ENCODE peak calls at places on chromosomes 4 and X, in nine cellular contexts. S, B, J, W, R, O, N, K and I are unnamed samples.

GRCh38 chr4:53459548-53459947 is 82.1 kb downstream of the FIP1L1 start:
- DNase-seq in S (no peak), B (no peak), J (no peak), W (no peak), R (peak; percentile 46), O (no peak), N (peak; percentile 79), K (no peak), I (no peak)

GRCh38 chrX:27008486-27008885 is 454.7 kb downstream of the PPP4R3C start:
- DNase-seq in S (no peak), B (no peak), J (no peak), W (no peak), R (no peak), O (no peak), N (peak; percentile 41), K (no peak), I (no peak)

GRCh38 chrX:45351478-45351877 is 150.8 kb upstream of the DIPK2B start:
- DNase-seq in S (no peak), B (no peak), J (no peak), W (no peak), R (peak; percentile 82), O (no peak), N (no peak), K (no peak), I (peak; percentile 29)

GRCh38 chrX:13373807-13374187 is 53.9 kb upstream of the ATXN3L start:
- DNase-seq in S (no peak), B (no peak), J (no peak), W (no peak), R (peak; percentile 64), O (no peak), N (no peak), K (no peak), I (no peak)

GRCh38 chrX:70444326-70445196 is at the start of gene DLG3:
- DNase-seq in S (no peak), B (no peak), J (no peak), W (no peak), R (peak; percentile 68), O (peak; percentile 10), N (peak; percentile 57), K (no peak), I (no peak)

GRCh38 chrX:106341823-106342222 is 173.7 kb downstream of the PWWP3B start:
- DNase-seq in S (no peak), B (no peak), J (no peak), W (no peak), R (peak; percentile 1), O (no peak), N (no peak), K (no peak), I (no peak)

GRCh38 chr4:127889903-127890302 is 9.2 kb downstream of the PLK4 start:
- DNase-seq in S (no peak), B (no peak), J (no peak), W (no peak), R (peak; percentile 13), O (no peak), N (no peak), K (no peak), I (no peak)

GRCh38 chr4:15232725-15233597 is 194.9 kb upstream of the C1QTNF7 start:
- DNase-seq in S (no peak), B (no peak), J (no peak), W (no peak), R (peak; percentile 82), O (no peak), N (no peak), K (peak; percentile 28), I (peak; percentile 86)

GRCh38 chr4:3679071-3679825 is 86.9 kb upstream of the ADRA2C start:
- DNase-seq in S (no peak), B (no peak), J (no peak), W (no peak), R (no peak), O (no peak), N (no peak), K (no peak), I (no peak)

GRCh38 chr4:153788419-153789276 is at the start of gene SFRP2:
- DNase-seq in S (no peak), B (no peak), J (no peak), W (no peak), R (peak; percentile 82), O (no peak), N (peak; percentile 53), K (no peak), I (no peak)

GRCh38 chr4:123667496-123667895 is 270.9 kb downstream of the SPRY1 start:
- DNase-seq in S (no peak), B (no peak), J (no peak), W (no peak), R (peak; percentile 88), O (no peak), N (no peak), K (no peak), I (peak; percentile 79)

GRCh38 chr4:4416981-4417380 is 30.1 kb downstream of the NSG1 start:
- DNase-seq in S (no peak), B (no peak), J (no peak), W (no peak), R (no peak), O (no peak), N (no peak), K (no peak), I (no peak)

GRCh38 chrX:150201841-150202240 is 161.3 kb upstream of the MAMLD1 start:
- DNase-seq in S (no peak), B (no peak), J (no peak), W (no peak), R (peak; percentile 42), O (no peak), N (no peak), K (no peak), I (no peak)

GRCh38 chr4:15233626-15234025 is 194.2 kb upstream of the C1QTNF7 start:
- DNase-seq in S (no peak), B (no peak), J (no peak), W (peak; percentile 11), R (peak; percentile 60), O (peak; percentile 23), N (no peak), K (peak; percentile 62), I (no peak)

GRCh38 chr4:40140206-40140605 is 56.6 kb upstream of the RHOH start:
- DNase-seq in S (no peak), B (no peak), J (no peak), W (no peak), R (no peak), O (no peak), N (no peak), K (no peak), I (no peak)

GRCh38 chr4:41413670-41414069 is 124.3 kb upstream of the LIMCH1 start:
- DNase-seq in S (no peak), B (no peak), J (no peak), W (no peak), R (peak; percentile 3), O (no peak), N (no peak), K (no peak), I (no peak)

GRCh38 chr4:132540268-132540667 is 608.8 kb upstream of the PCDH10 start:
- DNase-seq in S (no peak), B (no peak), J (no peak), W (no peak), R (no peak), O (no peak), N (peak; percentile 19), K (no peak), I (no peak)

GRCh38 chrX:73768120-73768519 is 205.1 kb downstream of the CHIC1 start:
- DNase-seq in S (no peak), B (no peak), J (no peak), W (no peak), R (no peak), O (no peak), N (no peak), K (no peak), I (no peak)

GRCh38 chr4:186554890-186555827 is at the start of gene MTNR1A:
- DNase-seq in S (no peak), B (no peak), J (no peak), W (no peak), R (peak; percentile 13), O (no peak), N (peak; percentile 63), K (no peak), I (no peak)

DNA sequence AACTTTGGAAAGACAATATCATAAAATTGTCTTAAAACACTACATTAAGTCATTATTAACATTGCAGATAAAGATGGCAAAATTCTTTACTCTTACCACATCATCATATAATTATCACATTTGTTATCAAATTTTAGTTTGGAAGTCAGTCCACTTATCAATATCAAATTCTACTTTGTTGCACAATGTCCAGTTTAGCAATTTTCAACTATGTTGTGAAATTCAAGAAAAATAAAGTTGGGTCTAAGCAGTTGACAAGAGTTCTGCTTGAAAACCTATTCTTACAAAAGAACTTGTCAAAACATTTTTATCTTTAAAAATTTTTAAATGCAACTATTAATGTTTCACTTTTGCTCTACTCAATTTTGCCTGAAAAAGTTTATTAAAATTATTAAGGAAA is 44.6 kb upstream of the TET2 start:
- DNase-seq in S (no peak), B (no peak), J (no peak), W (no peak), R (no peak), O (no peak), N (no peak), K (no peak), I (no peak)
- TF ChIP-seq CTCF in S (no peak), B (no peak), J (no peak), W (no peak), R (no peak), O (no peak), N (no peak), K (no peak), I (no peak)

GRCh38 chr4:177546745-177547144 is 104.5 kb upstream of the AGA start:
- DNase-seq in S (no peak), B (no peak), J (no peak), W (no peak), R (peak; percentile 10), O (no peak), N (no peak), K (no peak), I (peak; percentile 13)
- TF ChIP-seq CTCF in S (no peak), B (no peak), J (no peak), W (no peak), R (no peak), O (no peak), N (peak; percentile 18), K (no peak), I (peak; percentile 64)

GRCh38 chr4:56405016-56405415 is 17.7 kb upstream of the AASDH start:
- DNase-seq in S (no peak), B (no peak), J (no peak), W (no peak), R (no peak), O (no peak), N (no peak), K (no peak), I (no peak)
- TF ChIP-seq CTCF in S (no peak), B (no peak), J (no peak), W (no peak), R (no peak), O (no peak), N (no peak), K (no peak), I (no peak)

GRCh38 chr4:16579866-16580265 is 318.6 kb downstream of the LDB2 start:
- DNase-seq in S (no peak), B (no peak), J (no peak), W (no peak), R (peak; percentile 32), O (no peak), N (no peak), K (no peak), I (no peak)
- TF ChIP-seq CTCF in S (no peak), B (no peak), J (no peak), W (no peak), R (no peak), O (no peak), N (no peak), K (no peak), I (no peak)

GRCh38 chr4:155742310-155743015 is 16.4 kb upstream of the GUCY1B1 start:
- DNase-seq in S (no peak), B (no peak), J (no peak), W (no peak), R (peak; percentile 29), O (no peak), N (no peak), K (no peak), I (no peak)
- TF ChIP-seq CTCF in S (no peak), B (no peak), J (no peak), W (no peak), R (no peak), O (no peak), N (peak; percentile 9), K (no peak), I (no peak)